ENCODE peak calls at places on chromosomes 4 and X, in four cellular contexts. Y is K562, L is HepG2, P is GM12878. C is an unnamed sample.

GRCh38 chrX:15947648-15948317 is 93.2 kb upstream of the AP1S2 start:
- DNase-seq in Y (peak; percentile 34), P (no peak), L (no peak), C (peak; percentile 24)

GRCh38 chrX:43505759-43506158 is 150.3 kb upstream of the MAOA start:
- DNase-seq in P (no peak), Y (no peak), L (no peak), C (no peak)

GRCh38 chrX:119067023-119067739 is 5.6 kb upstream of the CT47C1 start:
- DNase-seq in Y (peak; percentile 53), L (peak; percentile 4), P (no peak), C (peak; percentile 50)

GRCh38 chr4:30720656-30721352 is 635 bp downstream of the PCDH7 start:
- DNase-seq in Y (no peak), L (no peak), P (no peak), C (peak; percentile 50)

GRCh38 chrX:74178536-74178935 is 125.4 kb upstream of the ZCCHC13 start:
- DNase-seq in P (no peak), L (no peak), Y (no peak), C (peak; percentile 41)

GRCh38 chr4:23876418-23877089 is 13.3 kb downstream of the PPARGC1A start:
- DNase-seq in Y (no peak), P (no peak), L (no peak), C (no peak)

GRCh38 chr4:3382251-3382650 is 59.5 kb upstream of the HGFAC start:
- DNase-seq in P (no peak), Y (no peak), L (no peak), C (no peak)

GRCh38 chr4:3786196-3786869 is 20.1 kb downstream of the ADRA2C start:
- DNase-seq in P (no peak), L (peak; percentile 59), Y (no peak), C (no peak)

GRCh38 chr4:148376151-148376550 is 66.1 kb downstream of the NR3C2 start:
- DNase-seq in Y (no peak), P (no peak), L (peak; percentile 94), C (no peak)

GRCh38 chr4:141464366-141464765 is 172.0 kb upstream of the IL15 start:
- DNase-seq in Y (no peak), L (no peak), P (no peak), C (no peak)

DNA sequence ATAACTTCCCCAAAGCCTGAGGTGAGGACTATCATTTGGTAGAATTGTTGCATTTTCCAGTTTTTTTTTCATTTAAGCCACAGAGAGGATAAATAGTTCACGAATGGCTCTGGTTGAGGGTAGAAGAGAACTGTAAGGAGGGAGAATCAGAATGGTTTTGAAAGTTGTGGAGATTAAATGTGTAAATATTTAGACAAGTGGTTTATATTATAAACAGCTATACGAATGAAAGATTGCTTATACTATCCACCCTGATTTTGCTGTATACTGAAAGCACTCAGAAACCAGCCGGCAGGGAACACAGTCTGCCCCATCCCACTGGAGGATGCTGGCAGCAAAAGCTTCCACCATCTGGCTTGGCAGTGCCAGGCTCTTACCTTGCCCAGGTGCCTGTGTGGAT is 341.1 kb downstream of the RAPGEF2 start:
- DNase-seq in L (no peak), P (no peak), Y (no peak), C (no peak)
- TF ChIP-seq CBFB in L (no peak), P (no peak), Y (no peak), C (no peak)

GRCh38 chr4:126264839-126265238 is 950.1 kb downstream of the FAT4 start:
- DNase-seq in Y (no peak), L (no peak), P (no peak), C (no peak)
- TF ChIP-seq CBFB in Y (no peak), L (no peak), P (no peak), C (no peak)

GRCh38 chrX:131199086-131199485 is 90.0 kb downstream of the IGSF1 start:
- DNase-seq in Y (no peak), L (no peak), P (no peak), C (no peak)
- TF ChIP-seq CBFB in Y (no peak), L (no peak), P (no peak), C (no peak)

GRCh38 chr4:182240161-182241130 is 2.8 kb upstream of the TENM3 start:
- DNase-seq in P (no peak), L (peak; percentile 81), Y (no peak), C (no peak)
- TF ChIP-seq CBFB in P (no peak), L (no peak), Y (no peak), C (no peak)

GRCh38 chr4:122584517-122584916 is 36.3 kb downstream of the IL21 start:
- DNase-seq in Y (no peak), P (no peak), L (no peak), C (no peak)
- TF ChIP-seq CBFB in Y (no peak), P (no peak), L (no peak), C (no peak)

GRCh38 chr4:6988016-6988715 is 55.0 kb upstream of the TADA2B start:
- DNase-seq in P (no peak), L (no peak), Y (peak; percentile 35), C (no peak)
- TF ChIP-seq CBFB in P (no peak), L (no peak), Y (no peak), C (no peak)

GRCh38 chr4:125735107-125735506 is 420.4 kb downstream of the FAT4 start:
- DNase-seq in L (peak; percentile 33), Y (no peak), P (no peak), C (no peak)
- TF ChIP-seq CBFB in L (no peak), Y (no peak), P (no peak), C (no peak)

C was measured in WTC11.